ENCODE peak calls at places on chromosomes 13 and 19, in five cellular contexts. Q is posterior vena cava; N is NCI-H774; D is activated naive CD4-positive, alpha-beta T cell; F is heart right ventricle. B is an unnamed sample.

GRCh38 chr13:20044086-20044485 is 85.6 kb downstream of the ZMYM2 start:
- DNase-seq in Q (peak), N (no peak), D (no peak), F (no peak), B (no peak)

GRCh38 chr13:30135868-30136267 is 171.5 kb downstream of the KATNAL1 start:
- DNase-seq in Q (peak), N (no peak), D (no peak), F (no peak), B (no peak)

GRCh38 chr19:40225440-40226305 is 816 bp downstream of the CCNP start:
- DNase-seq in Q (no peak), N (no peak), D (no peak), F (no peak), B (no peak)

GRCh38 chr13:20860844-20861243 is 41.7 kb downstream of the XPO4 start:
- DNase-seq in Q (no peak), N (no peak), D (no peak), F (no peak), B (no peak)

GRCh38 chr13:44810067-44810840 is 179.0 kb downstream of the NUFIP1 start:
- DNase-seq in Q (no peak), N (peak), D (no peak), F (no peak), B (no peak)

GRCh38 chr13:41767801-41768200 is 193.1 kb downstream of the VWA8 start:
- DNase-seq in Q (no peak), N (no peak), D (no peak), F (no peak), B (no peak)

GRCh38 chr13:50437252-50437651 is 406.2 kb downstream of the DLEU7 start:
- DNase-seq in Q (no peak), N (no peak), D (no peak), F (no peak), B (no peak)

GRCh38 chr13:92137519-92137918 is 739.1 kb downstream of the GPC5 start:
- DNase-seq in Q (no peak), N (no peak), D (no peak), F (no peak), B (no peak)

GRCh38 chr13:94195715-94196114 is 283.8 kb downstream of the DCT start:
- DNase-seq in Q (no peak), N (no peak), D (no peak), F (no peak), B (no peak)

GRCh38 chr13:43325636-43326035 is 302.2 kb downstream of the DNAJC15 start:
- DNase-seq in Q (no peak), N (no peak), D (no peak), F (no peak), B (no peak)

GRCh38 chr19:56837892-56838679 is 2.4 kb downstream of the PEG3 start:
- DNase-seq in Q (peak), N (no peak), D (no peak), F (peak), B (no peak)

GRCh38 chr19:35153701-35154534 is 617 bp upstream of the FXYD5 start:
- DNase-seq in Q (no peak), N (no peak), D (peak), F (no peak), B (no peak)

GRCh38 chr19:15254547-15254946 is 22.3 kb upstream of the EPHX3 start:
- DNase-seq in Q (no peak), N (no peak), D (no peak), F (no peak), B (no peak)

GRCh38 chr19:29525901-29526729 is at the start of gene VSTM2B:
- DNase-seq in Q (peak), N (no peak), D (no peak), F (no peak), B (no peak)

GRCh38 chr13:38490657-38491056 is 141.0 kb downstream of the UFM1 start:
- DNase-seq in Q (no peak), N (no peak), D (no peak), F (no peak), B (no peak)

GRCh38 chr13:33711441-33711840 is 106.5 kb upstream of the RFC3 start:
- DNase-seq in Q (no peak), N (no peak), D (no peak), F (no peak), B (no peak)

GRCh38 chr19:35457173-35457572 is 9.1 kb downstream of the FFAR2 start:
- DNase-seq in Q (peak), N (no peak), D (no peak), F (no peak), B (no peak)

GRCh38 chr13:74299688-74300087 is 165.5 kb upstream of the KLF12 start:
- DNase-seq in Q (no peak), N (no peak), D (no peak), F (no peak), B (no peak)

GRCh38 chr19:31991984-31992655 is 353.3 kb upstream of the ZNF507 start:
- DNase-seq in Q (no peak), N (no peak), D (no peak), F (no peak), B (no peak)

GRCh38 chr19:4295972-4296771 is 6.0 kb downstream of the TMIGD2 start:
- DNase-seq in Q (no peak), N (peak), D (no peak), F (no peak), B (peak)

GRCh38 chr19:9674669-9675357 is at the start of gene ZNF562:
- DNase-seq in Q (peak), N (peak), D (peak), F (peak), B (peak)

GRCh38 chr13:55244991-55245644 is 1895.6 kb upstream of the PRR20A start:
- DNase-seq in Q (no peak), N (no peak), D (no peak), F (no peak), B (no peak)

GRCh38 chr19:18137242-18137641 is 15.7 kb upstream of the PIK3R2 start:
- DNase-seq in Q (no peak), N (no peak), D (no peak), F (no peak), B (no peak)

GRCh38 chr13:29911781-29912478 is 61.5 kb upstream of the UBL3 start:
- DNase-seq in Q (no peak), N (no peak), D (no peak), F (no peak), B (no peak)

GRCh38 chr19:7442423-7442822 is 46.4 kb downstream of the PEX11G start:
- DNase-seq in Q (no peak), N (no peak), D (no peak), F (no peak), B (no peak)

GRCh38 chr19:5867201-5868136 is 2.9 kb downstream of the FUT5 start:
- DNase-seq in Q (no peak), N (no peak), D (no peak), F (no peak), B (no peak)